ENCODE peak calls at places on chromosomes 16 and 17, in five cellular contexts. G is posterior cingulate gyrus, E is heart right ventricle, L is thoracic aorta, Y is heart left ventricle. B is an unnamed sample.

GRCh38 chr17:17186051-17186450 is 20.1 kb downstream of the PLD6 start:
- DNase-seq in Y (no peak), L (no peak), G (no peak), E (no peak), B (no peak)

GRCh38 chr17:70288540-70289290 is 119.4 kb downstream of the KCNJ2 start:
- DNase-seq in L (no peak), Y (no peak), G (no peak), E (no peak), B (no peak)

GRCh38 chr16:66608241-66609138 is 4.0 kb downstream of the CMTM3 start:
- DNase-seq in G (peak), L (peak), E (peak), Y (peak), B (peak)

GRCh38 chr16:12157510-12158093 is 181.1 kb downstream of the SNX29 start:
- DNase-seq in L (no peak), E (no peak), G (no peak), Y (no peak), B (no peak)

GRCh38 chr17:50884354-50885311 is 18.5 kb upstream of the TOB1 start:
- DNase-seq in L (no peak), Y (no peak), G (no peak), E (no peak), B (no peak)

GRCh38 chr16:74874123-74874522 is 99.5 kb upstream of the FA2H start:
- DNase-seq in G (no peak), Y (no peak), L (no peak), E (no peak), B (no peak)

GRCh38 chr17:48625502-48626201 is 506 bp downstream of the HOXB9 start:
- DNase-seq in E (no peak), Y (no peak), G (no peak), L (no peak), B (no peak)

GRCh38 chr16:10878644-10879498 is 1.9 kb downstream of the CIITA start:
- DNase-seq in L (no peak), E (no peak), Y (peak), G (peak), B (no peak)

GRCh38 chr16:85220125-85220839 is 108.0 kb upstream of the CIBAR2 start:
- DNase-seq in Y (peak), G (peak), L (no peak), E (peak), B (no peak)

GRCh38 chr17:45127583-45128300 is 4.6 kb downstream of the PLCD3 start:
- DNase-seq in G (no peak), L (no peak), E (peak), Y (peak), B (no peak)

GRCh38 chr17:15660077-15660476 is 24.0 kb downstream of the TRIM16 start:
- DNase-seq in Y (peak), L (no peak), E (peak), G (no peak), B (no peak)

GRCh38 chr17:50466371-50467113 is 2.1 kb downstream of the CHAD start:
- DNase-seq in E (no peak), G (no peak), Y (no peak), L (no peak), B (no peak)

GRCh38 chr16:48057085-48057484 is 98.7 kb downstream of the ABCC12 start:
- DNase-seq in G (no peak), L (no peak), E (no peak), Y (no peak), B (no peak)

GRCh38 chr16:14301150-14302030 is 230.3 kb downstream of the MRTFB start:
- DNase-seq in E (peak), G (no peak), Y (peak), L (no peak), B (no peak)

GRCh38 chr17:1878419-1879121 is 48.8 kb downstream of the RPA1 start:
- DNase-seq in E (peak), Y (no peak), G (no peak), L (no peak), B (no peak)

GRCh38 chr16:83615131-83615530 is 192.6 kb upstream of the HSBP1 start:
- DNase-seq in G (no peak), E (no peak), L (no peak), Y (no peak), B (no peak)

GRCh38 chr17:60579551-60579950 is 20.4 kb upstream of the PPM1D start:
- DNase-seq in L (no peak), Y (no peak), E (no peak), G (no peak), B (no peak)

B was measured in GM12891.